ENCODE peak calls at places on chromosomes 2 and 18, in seven cellular contexts. One of them, this sample, is unnamed.

GRCh38 chr2:215668329-215668728 is 232.5 kb upstream of the FN1 start:
- DNase-seq in GM13977: no peak
- DNase-seq in sigmoid colon: peak; percentile 89
- DNase-seq in H9: no peak
- DNase-seq in IMR-90: no peak
- DNase-seq in Calu3: no peak
- DNase-seq in fibroblast of lung: no peak
- DNase-seq in this sample: no peak

GRCh38 chr2:66862871-66863650 is 428.1 kb downstream of the MEIS1 start:
- DNase-seq in GM13977: no peak
- DNase-seq in sigmoid colon: no peak
- DNase-seq in H9: no peak
- DNase-seq in IMR-90: peak; percentile 90
- DNase-seq in Calu3: no peak
- DNase-seq in fibroblast of lung: peak; percentile 83
- DNase-seq in this sample: no peak

GRCh38 chr2:144596074-144596871 is 76.4 kb upstream of the ZEB2 start:
- DNase-seq in GM13977: no peak
- DNase-seq in sigmoid colon: no peak
- DNase-seq in H9: no peak
- DNase-seq in IMR-90: peak; percentile 69
- DNase-seq in Calu3: peak; percentile 25
- DNase-seq in fibroblast of lung: peak; percentile 81
- DNase-seq in this sample: no peak

GRCh38 chr18:40976050-40976449 is 979.0 kb upstream of the PIK3C3 start:
- DNase-seq in GM13977: no peak
- DNase-seq in sigmoid colon: no peak
- DNase-seq in H9: no peak
- DNase-seq in IMR-90: no peak
- DNase-seq in Calu3: no peak
- DNase-seq in fibroblast of lung: no peak
- DNase-seq in this sample: no peak

GRCh38 chr2:32849456-32850194 is 97.1 kb upstream of the LTBP1 start:
- DNase-seq in GM13977: no peak
- DNase-seq in sigmoid colon: no peak
- DNase-seq in H9: no peak
- DNase-seq in IMR-90: no peak
- DNase-seq in Calu3: no peak
- DNase-seq in fibroblast of lung: no peak
- DNase-seq in this sample: no peak

GRCh38 chr18:33805592-33805991 is 227.6 kb downstream of the ASXL3 start:
- DNase-seq in GM13977: no peak
- DNase-seq in sigmoid colon: no peak
- DNase-seq in H9: no peak
- DNase-seq in IMR-90: no peak
- DNase-seq in Calu3: no peak
- DNase-seq in fibroblast of lung: peak; percentile 25
- DNase-seq in this sample: no peak

GRCh38 chr2:191521608-191522208 is 156.2 kb upstream of the NABP1 start:
- DNase-seq in GM13977: peak; percentile 41
- DNase-seq in sigmoid colon: no peak
- DNase-seq in H9: no peak
- DNase-seq in IMR-90: peak; percentile 55
- DNase-seq in Calu3: no peak
- DNase-seq in fibroblast of lung: peak; percentile 64
- DNase-seq in this sample: no peak

GRCh38 chr2:149047118-149047517 is 8.6 kb downstream of the LYPD6B start:
- DNase-seq in GM13977: no peak
- DNase-seq in sigmoid colon: no peak
- DNase-seq in H9: no peak
- DNase-seq in IMR-90: no peak
- DNase-seq in Calu3: no peak
- DNase-seq in fibroblast of lung: no peak
- DNase-seq in this sample: no peak

GRCh38 chr2:161245237-161245505 is 63.1 kb upstream of the PSMD14 start:
- DNase-seq in GM13977: no peak
- DNase-seq in sigmoid colon: no peak
- DNase-seq in H9: no peak
- DNase-seq in IMR-90: no peak
- DNase-seq in Calu3: no peak
- DNase-seq in fibroblast of lung: no peak
- DNase-seq in this sample: no peak

GRCh38 chr18:12906773-12907172 is 22.7 kb upstream of the PTPN2 start:
- DNase-seq in GM13977: no peak
- DNase-seq in sigmoid colon: no peak
- DNase-seq in H9: no peak
- DNase-seq in IMR-90: no peak
- DNase-seq in Calu3: no peak
- DNase-seq in fibroblast of lung: no peak
- DNase-seq in this sample: no peak

GRCh38 chr18:23053756-23054457 is 81.4 kb upstream of the CABLES1 start:
- DNase-seq in GM13977: no peak
- DNase-seq in sigmoid colon: no peak
- DNase-seq in H9: peak; percentile 87
- DNase-seq in IMR-90: peak; percentile 72
- DNase-seq in Calu3: peak; percentile 19
- DNase-seq in fibroblast of lung: peak; percentile 35
- DNase-seq in this sample: no peak

GRCh38 chr2:80490964-80491363 is 186.4 kb upstream of the LRRTM1 start:
- DNase-seq in GM13977: no peak
- DNase-seq in sigmoid colon: no peak
- DNase-seq in H9: no peak
- DNase-seq in IMR-90: no peak
- DNase-seq in Calu3: no peak
- DNase-seq in fibroblast of lung: no peak
- DNase-seq in this sample: no peak

GRCh38 chr2:72210470-72210869 is 62.8 kb upstream of the CYP26B1 start:
- DNase-seq in GM13977: no peak
- DNase-seq in sigmoid colon: no peak
- DNase-seq in H9: no peak
- DNase-seq in IMR-90: no peak
- DNase-seq in Calu3: peak; percentile 31
- DNase-seq in fibroblast of lung: no peak
- DNase-seq in this sample: no peak

GRCh38 chr18:25710981-25711380 is 359.0 kb upstream of the ZNF521 start:
- DNase-seq in GM13977: no peak
- DNase-seq in sigmoid colon: no peak
- DNase-seq in H9: no peak
- DNase-seq in IMR-90: no peak
- DNase-seq in Calu3: no peak
- DNase-seq in fibroblast of lung: no peak
- DNase-seq in this sample: no peak

GRCh38 chr2:5673148-5673860 is 18.9 kb upstream of the SOX11 start:
- DNase-seq in GM13977: no peak
- DNase-seq in sigmoid colon: no peak
- DNase-seq in H9: peak; percentile 58
- DNase-seq in IMR-90: no peak
- DNase-seq in Calu3: no peak
- DNase-seq in fibroblast of lung: no peak
- DNase-seq in this sample: no peak

GRCh38 chr2:98912221-98912851 is 23.7 kb downstream of the CRACDL start:
- DNase-seq in GM13977: no peak
- DNase-seq in sigmoid colon: peak; percentile 65
- DNase-seq in H9: peak; percentile 26
- DNase-seq in IMR-90: peak; percentile 89
- DNase-seq in Calu3: peak; percentile 53
- DNase-seq in fibroblast of lung: peak; percentile 87
- DNase-seq in this sample: peak; percentile 87

GRCh38 chr2:855177-855576 is 95.5 kb upstream of the SNTG2 start:
- DNase-seq in GM13977: no peak
- DNase-seq in sigmoid colon: no peak
- DNase-seq in H9: no peak
- DNase-seq in IMR-90: no peak
- DNase-seq in Calu3: no peak
- DNase-seq in fibroblast of lung: no peak
- DNase-seq in this sample: no peak

GRCh38 chr18:48902856-48903601 is 47.7 kb downstream of the SMAD7 start:
- DNase-seq in GM13977: no peak
- DNase-seq in sigmoid colon: peak; percentile 70
- DNase-seq in H9: peak; percentile 21
- DNase-seq in IMR-90: peak; percentile 34
- DNase-seq in Calu3: no peak
- DNase-seq in fibroblast of lung: peak; percentile 74
- DNase-seq in this sample: no peak

GRCh38 chr2:95179451-95179850 is 13.8 kb downstream of the ZNF2 start:
- DNase-seq in GM13977: no peak
- DNase-seq in sigmoid colon: no peak
- DNase-seq in H9: no peak
- DNase-seq in IMR-90: no peak
- DNase-seq in Calu3: no peak
- DNase-seq in fibroblast of lung: no peak
- DNase-seq in this sample: no peak

GRCh38 chr18:67525328-67526110 is 9.0 kb upstream of the DSEL start:
- DNase-seq in GM13977: no peak
- DNase-seq in sigmoid colon: peak; percentile 87
- DNase-seq in H9: no peak
- DNase-seq in IMR-90: peak; percentile 99
- DNase-seq in Calu3: peak; percentile 70
- DNase-seq in fibroblast of lung: peak; percentile 99
- DNase-seq in this sample: peak; percentile 86

GRCh38 chr2:18684202-18685040 is 95.1 kb upstream of the NT5C1B start:
- DNase-seq in GM13977: no peak
- DNase-seq in sigmoid colon: no peak
- DNase-seq in H9: no peak
- DNase-seq in IMR-90: peak; percentile 66
- DNase-seq in Calu3: no peak
- DNase-seq in fibroblast of lung: peak; percentile 79
- DNase-seq in this sample: no peak

DNA sequence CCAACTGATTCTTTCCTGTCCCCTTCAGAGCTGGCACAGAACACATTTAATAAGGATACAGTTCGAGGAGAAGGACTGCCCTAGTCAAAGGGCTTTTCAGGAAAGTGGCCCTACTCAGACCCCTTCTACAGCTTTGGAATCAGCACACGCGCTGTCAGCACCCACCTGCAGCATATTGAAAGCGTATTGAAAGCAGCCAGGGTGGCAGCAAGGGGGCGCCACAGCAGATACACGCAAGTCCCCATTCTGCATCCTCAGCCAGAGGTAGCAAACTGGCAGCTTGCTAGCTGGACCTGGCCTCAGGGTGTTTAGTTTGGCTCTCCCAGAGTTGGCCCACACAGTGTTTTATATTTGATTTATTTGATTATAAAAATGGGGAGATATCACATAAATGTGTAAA is 101.0 kb upstream of the NT5C1B start:
- DNase-seq in GM13977: no peak
- DNase-seq in sigmoid colon: no peak
- DNase-seq in H9: peak; percentile 85
- DNase-seq in IMR-90: no peak
- DNase-seq in Calu3: no peak
- DNase-seq in fibroblast of lung: no peak
- DNase-seq in this sample: no peak
- TF ChIP-seq CTCF in GM13977: no peak
- TF ChIP-seq CTCF in sigmoid colon: no peak
- TF ChIP-seq CTCF in H9: peak; percentile 89
- TF ChIP-seq CTCF in IMR-90: no peak
- TF ChIP-seq CTCF in Calu3: no peak
- TF ChIP-seq CTCF in fibroblast of lung: no peak
- TF ChIP-seq CTCF in this sample: peak; percentile 40

DNA sequence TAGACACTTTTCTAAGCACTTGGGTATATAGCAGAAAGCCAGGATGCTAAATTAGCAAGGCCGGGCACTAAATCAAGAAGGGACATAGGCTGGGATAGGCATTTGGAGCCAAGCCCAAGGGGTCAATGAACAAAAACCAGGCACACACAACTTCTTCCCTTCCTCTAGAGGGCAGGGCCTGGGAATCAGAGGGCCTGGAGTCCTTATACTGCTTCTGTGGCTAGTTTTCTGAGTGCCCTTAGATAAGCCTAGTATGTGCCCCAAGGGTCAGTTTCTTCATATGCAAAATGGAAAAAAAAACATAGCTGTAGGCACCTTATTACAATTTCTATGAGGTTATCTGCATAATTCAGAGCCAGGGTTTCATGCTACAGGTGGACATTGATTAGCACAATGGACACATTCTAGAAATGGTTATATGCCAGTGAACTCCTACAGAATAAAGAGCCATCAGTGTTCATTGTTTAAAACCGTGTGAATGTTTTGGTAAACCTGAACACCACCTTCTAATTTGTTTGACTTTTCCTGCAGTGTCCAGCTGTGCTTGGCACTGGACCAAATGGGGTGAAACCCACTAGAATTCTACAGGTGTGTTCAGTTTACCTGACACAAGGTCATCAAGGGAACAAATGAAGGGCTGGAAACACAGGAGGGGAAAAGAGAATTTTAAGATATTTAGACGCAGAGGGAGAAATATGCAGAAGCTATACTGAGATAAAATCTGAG is 49.6 kb downstream of the PAX8 start:
- DNase-seq in GM13977: no peak
- DNase-seq in sigmoid colon: no peak
- DNase-seq in H9: no peak
- DNase-seq in IMR-90: no peak
- DNase-seq in Calu3: no peak
- DNase-seq in fibroblast of lung: no peak
- DNase-seq in this sample: no peak
- TF ChIP-seq CTCF in GM13977: no peak
- TF ChIP-seq CTCF in sigmoid colon: no peak
- TF ChIP-seq CTCF in H9: peak; percentile 29
- TF ChIP-seq CTCF in IMR-90: no peak
- TF ChIP-seq CTCF in Calu3: no peak
- TF ChIP-seq CTCF in fibroblast of lung: no peak
- TF ChIP-seq CTCF in this sample: no peak

GRCh38 chr18:35513181-35513932 is 15.6 kb upstream of the INO80C start:
- DNase-seq in GM13977: no peak
- DNase-seq in sigmoid colon: no peak
- DNase-seq in H9: no peak
- DNase-seq in IMR-90: peak; percentile 54
- DNase-seq in Calu3: peak; percentile 64
- DNase-seq in fibroblast of lung: peak; percentile 52
- DNase-seq in this sample: peak; percentile 95

GRCh38 chr18:35510071-35511010 is 12.6 kb upstream of the INO80C start:
- DNase-seq in GM13977: no peak
- DNase-seq in sigmoid colon: no peak
- DNase-seq in H9: no peak
- DNase-seq in IMR-90: no peak
- DNase-seq in Calu3: no peak
- DNase-seq in fibroblast of lung: no peak
- DNase-seq in this sample: peak; percentile 36

GRCh38 chr18:35511428-35511827 is 13.7 kb upstream of the INO80C start:
- DNase-seq in GM13977: peak; percentile 28
- DNase-seq in sigmoid colon: no peak
- DNase-seq in H9: no peak
- DNase-seq in IMR-90: no peak
- DNase-seq in Calu3: no peak
- DNase-seq in fibroblast of lung: no peak
- DNase-seq in this sample: peak; percentile 11

GRCh38 chr18:35512761-35513160 is 15.0 kb upstream of the INO80C start:
- DNase-seq in GM13977: no peak
- DNase-seq in sigmoid colon: no peak
- DNase-seq in H9: no peak
- DNase-seq in IMR-90: no peak
- DNase-seq in Calu3: no peak
- DNase-seq in fibroblast of lung: no peak
- DNase-seq in this sample: peak; percentile 44

GRCh38 chr18:35511833-35512232 is 14.1 kb upstream of the INO80C start:
- DNase-seq in GM13977: no peak
- DNase-seq in sigmoid colon: no peak
- DNase-seq in H9: no peak
- DNase-seq in IMR-90: no peak
- DNase-seq in Calu3: no peak
- DNase-seq in fibroblast of lung: no peak
- DNase-seq in this sample: peak; percentile 25
- TF ChIP-seq CTCF in GM13977: peak; percentile 41
- TF ChIP-seq CTCF in sigmoid colon: no peak
- TF ChIP-seq CTCF in H9: peak; percentile 50
- TF ChIP-seq CTCF in IMR-90: no peak
- TF ChIP-seq CTCF in Calu3: no peak
- TF ChIP-seq CTCF in fibroblast of lung: no peak
- TF ChIP-seq CTCF in this sample: no peak

GRCh38 chr2:166417669-166418068 is 41.9 kb upstream of the SCN9A start:
- DNase-seq in GM13977: no peak
- DNase-seq in sigmoid colon: no peak
- DNase-seq in H9: no peak
- DNase-seq in IMR-90: peak; percentile 65
- DNase-seq in Calu3: no peak
- DNase-seq in fibroblast of lung: peak; percentile 74
- DNase-seq in this sample: no peak
- TF ChIP-seq CTCF in GM13977: peak; percentile 28
- TF ChIP-seq CTCF in sigmoid colon: no peak
- TF ChIP-seq CTCF in H9: peak; percentile 56
- TF ChIP-seq CTCF in IMR-90: no peak
- TF ChIP-seq CTCF in Calu3: no peak
- TF ChIP-seq CTCF in fibroblast of lung: no peak
- TF ChIP-seq CTCF in this sample: peak; percentile 30

This sample was measured in osteocyte.